ENCODE peak calls at places on chromosome 5, in six cellular contexts. One of them, this sample, is unnamed. For H3K4me1, the result is how much of the 10 kb centered on the place peaks cover.

GRCh38 chr5:54115768-54116403 is 194.5 kb downstream of the ARL15 start:
- DNase-seq in sigmoid colon: no peak
- DNase-seq in HepG2: no peak
- DNase-seq in stomach: no peak
- DNase-seq in transverse colon: no peak
- DNase-seq in A549: no peak
- DNase-seq in this sample: no peak

GRCh38 chr5:171624396-171624795 is 161.2 kb upstream of the SMIM23 start:
- DNase-seq in stomach: no peak
- DNase-seq in sigmoid colon: peak
- DNase-seq in A549: no peak
- DNase-seq in transverse colon: no peak
- DNase-seq in HepG2: no peak
- DNase-seq in this sample: no peak

GRCh38 chr5:127702913-127703575 is at the start of gene CCDC192:
- DNase-seq in A549: no peak
- DNase-seq in HepG2: no peak
- DNase-seq in transverse colon: no peak
- DNase-seq in sigmoid colon: no peak
- DNase-seq in stomach: no peak
- DNase-seq in this sample: no peak

GRCh38 chr5:154478224-154478565 is at the start of gene HAND1:
- DNase-seq in A549: peak
- DNase-seq in stomach: peak
- DNase-seq in transverse colon: peak
- DNase-seq in sigmoid colon: peak
- DNase-seq in HepG2: peak
- DNase-seq in this sample: peak

GRCh38 chr5:129852747-129853352 is 51.4 kb upstream of the CHSY3 start:
- DNase-seq in transverse colon: peak
- DNase-seq in A549: peak
- DNase-seq in HepG2: peak
- DNase-seq in sigmoid colon: peak
- DNase-seq in stomach: peak
- DNase-seq in this sample: peak

GRCh38 chr5:72246239-72246580 is 73.8 kb downstream of the MRPS27 start:
- DNase-seq in sigmoid colon: no peak
- DNase-seq in HepG2: no peak
- DNase-seq in stomach: no peak
- DNase-seq in transverse colon: no peak
- DNase-seq in A549: peak
- DNase-seq in this sample: no peak

GRCh38 chr5:19988447-19988846 is 447 bp upstream of the CDH18 start:
- DNase-seq in stomach: no peak
- DNase-seq in A549: no peak
- DNase-seq in transverse colon: no peak
- DNase-seq in sigmoid colon: no peak
- DNase-seq in HepG2: no peak
- DNase-seq in this sample: no peak

GRCh38 chr5:30846171-30846570 is 347.3 kb upstream of the CDH6 start:
- DNase-seq in HepG2: no peak
- DNase-seq in sigmoid colon: no peak
- DNase-seq in transverse colon: no peak
- DNase-seq in A549: no peak
- DNase-seq in stomach: no peak
- DNase-seq in this sample: no peak

GRCh38 chr5:79475174-79475466 is 38.8 kb downstream of the HOMER1 start:
- DNase-seq in stomach: no peak
- DNase-seq in A549: no peak
- DNase-seq in HepG2: no peak
- DNase-seq in sigmoid colon: no peak
- DNase-seq in transverse colon: no peak
- DNase-seq in this sample: no peak

GRCh38 chr5:130270786-130271185 is 366.5 kb downstream of the CHSY3 start:
- DNase-seq in HepG2: no peak
- DNase-seq in stomach: no peak
- DNase-seq in A549: no peak
- DNase-seq in sigmoid colon: no peak
- DNase-seq in transverse colon: no peak
- DNase-seq in this sample: no peak

GRCh38 chr5:124839371-124839998 is 93.0 kb upstream of the ZNF608 start:
- DNase-seq in transverse colon: no peak
- DNase-seq in HepG2: no peak
- DNase-seq in stomach: no peak
- DNase-seq in A549: no peak
- DNase-seq in sigmoid colon: no peak
- DNase-seq in this sample: no peak

GRCh38 chr5:54895816-54896341 is 89.5 kb downstream of the ESM1 start:
- DNase-seq in transverse colon: no peak
- DNase-seq in stomach: peak
- DNase-seq in HepG2: peak
- DNase-seq in A549: peak
- DNase-seq in sigmoid colon: no peak
- DNase-seq in this sample: no peak

GRCh38 chr5:115132465-115132864 is 37.2 kb downstream of the TRIM36 start:
- DNase-seq in A549: no peak
- DNase-seq in sigmoid colon: no peak
- DNase-seq in HepG2: no peak
- DNase-seq in transverse colon: no peak
- DNase-seq in stomach: no peak
- DNase-seq in this sample: no peak

GRCh38 chr5:171367424-171368370 is 20.0 kb upstream of the NPM1 start:
- DNase-seq in stomach: no peak
- DNase-seq in transverse colon: no peak
- DNase-seq in HepG2: no peak
- DNase-seq in A549: no peak
- DNase-seq in sigmoid colon: no peak
- DNase-seq in this sample: no peak

GRCh38 chr5:74643160-74643562 is 2.6 kb upstream of the ENC1 start:
- DNase-seq in HepG2: peak
- DNase-seq in sigmoid colon: no peak
- DNase-seq in stomach: no peak
- DNase-seq in transverse colon: no peak
- DNase-seq in A549: no peak
- DNase-seq in this sample: no peak

GRCh38 chr5:144131256-144131655 is 39.2 kb downstream of the YIPF5 start:
- DNase-seq in stomach: no peak
- DNase-seq in HepG2: no peak
- DNase-seq in transverse colon: no peak
- DNase-seq in A549: no peak
- DNase-seq in sigmoid colon: no peak
- DNase-seq in this sample: no peak

GRCh38 chr5:40503438-40503837 is 176.3 kb upstream of the PTGER4 start:
- DNase-seq in stomach: no peak
- DNase-seq in HepG2: no peak
- DNase-seq in sigmoid colon: no peak
- DNase-seq in A549: no peak
- DNase-seq in transverse colon: peak
- DNase-seq in this sample: no peak

GRCh38 chr5:67047180-67047579 is 149.4 kb downstream of the CD180 start:
- DNase-seq in sigmoid colon: peak
- DNase-seq in HepG2: no peak
- DNase-seq in stomach: peak
- DNase-seq in A549: no peak
- DNase-seq in transverse colon: peak
- DNase-seq in this sample: no peak

GRCh38 chr5:135669416-135669815 is 90.6 kb upstream of the CXCL14 start:
- DNase-seq in A549: no peak
- DNase-seq in transverse colon: no peak
- DNase-seq in sigmoid colon: no peak
- DNase-seq in stomach: no peak
- DNase-seq in HepG2: no peak
- DNase-seq in this sample: no peak

GRCh38 chr5:74947961-74948613 is 81.9 kb upstream of the FAM169A start:
- DNase-seq in HepG2: no peak
- DNase-seq in A549: no peak
- DNase-seq in transverse colon: no peak
- DNase-seq in stomach: no peak
- DNase-seq in sigmoid colon: no peak
- DNase-seq in this sample: no peak

GRCh38 chr5:31664566-31664965 is 25.6 kb downstream of the PDZD2 start:
- DNase-seq in transverse colon: no peak
- DNase-seq in sigmoid colon: no peak
- DNase-seq in stomach: no peak
- DNase-seq in A549: peak
- DNase-seq in HepG2: peak
- DNase-seq in this sample: no peak

GRCh38 chr5:14700478-14701436 is 36.2 kb downstream of the OTULIN start:
- DNase-seq in HepG2: no peak
- DNase-seq in transverse colon: no peak
- DNase-seq in A549: no peak
- DNase-seq in sigmoid colon: no peak
- DNase-seq in stomach: no peak
- DNase-seq in this sample: no peak

GRCh38 chr5:34660444-34660843 is 4.3 kb downstream of the RAI14 start:
- DNase-seq in transverse colon: no peak
- DNase-seq in sigmoid colon: no peak
- DNase-seq in stomach: no peak
- DNase-seq in HepG2: no peak
- DNase-seq in A549: no peak
- DNase-seq in this sample: no peak

GRCh38 chr5:125198270-125198974 is 452.0 kb upstream of the ZNF608 start:
- DNase-seq in transverse colon: peak
- DNase-seq in sigmoid colon: peak
- DNase-seq in stomach: peak
- DNase-seq in A549: no peak
- DNase-seq in HepG2: no peak
- DNase-seq in this sample: peak

GRCh38 chr5:96015709-96016108 is 54.1 kb upstream of the ELL2 start:
- DNase-seq in sigmoid colon: no peak
- DNase-seq in stomach: no peak
- DNase-seq in transverse colon: no peak
- DNase-seq in A549: no peak
- DNase-seq in HepG2: no peak
- DNase-seq in this sample: no peak

GRCh38 chr5:135356522-135357318 is 42.3 kb downstream of the MACROH2A1 start:
- DNase-seq in HepG2: no peak
- DNase-seq in stomach: peak
- DNase-seq in sigmoid colon: peak
- DNase-seq in transverse colon: peak
- DNase-seq in A549: no peak
- DNase-seq in this sample: peak

GRCh38 chr5:62780230-62780629 is 201.6 kb downstream of the LRRC70 start:
- DNase-seq in stomach: no peak
- DNase-seq in A549: no peak
- DNase-seq in sigmoid colon: no peak
- DNase-seq in transverse colon: no peak
- DNase-seq in HepG2: no peak
- DNase-seq in this sample: no peak

GRCh38 chr5:65483474-65484346 is 2.0 kb upstream of the ADAMTS6 start:
- DNase-seq in transverse colon: no peak
- DNase-seq in stomach: no peak
- DNase-seq in sigmoid colon: no peak
- DNase-seq in HepG2: peak
- DNase-seq in A549: no peak
- DNase-seq in this sample: no peak

GRCh38 chr5:127588368-127588767 is 60.5 kb upstream of the CTXN3 start:
- DNase-seq in HepG2: no peak
- DNase-seq in transverse colon: no peak
- DNase-seq in stomach: no peak
- DNase-seq in A549: no peak
- DNase-seq in sigmoid colon: no peak
- DNase-seq in this sample: no peak

GRCh38 chr5:131538177-131538593 is 96.8 kb downstream of the RAPGEF6 start:
- DNase-seq in sigmoid colon: no peak
- DNase-seq in transverse colon: no peak
- DNase-seq in A549: no peak
- DNase-seq in stomach: no peak
- DNase-seq in HepG2: peak
- DNase-seq in this sample: no peak

GRCh38 chr5:31218978-31219377 is 25.5 kb downstream of the CDH6 start:
- DNase-seq in A549: no peak
- DNase-seq in transverse colon: peak
- DNase-seq in sigmoid colon: no peak
- DNase-seq in HepG2: peak
- DNase-seq in stomach: no peak
- DNase-seq in this sample: no peak

GRCh38 chr5:80793354-80793753 is 138.6 kb upstream of the DHFR start:
- DNase-seq in transverse colon: no peak
- DNase-seq in stomach: no peak
- DNase-seq in sigmoid colon: no peak
- DNase-seq in A549: no peak
- DNase-seq in HepG2: no peak
- DNase-seq in this sample: no peak

GRCh38 chr5:31106742-31107546 is 86.5 kb upstream of the CDH6 start:
- DNase-seq in transverse colon: no peak
- DNase-seq in sigmoid colon: no peak
- DNase-seq in stomach: no peak
- DNase-seq in HepG2: no peak
- DNase-seq in A549: no peak
- DNase-seq in this sample: no peak

GRCh38 chr5:158340608-158341007 is 481.7 kb upstream of the CLINT1 start:
- DNase-seq in sigmoid colon: no peak
- DNase-seq in HepG2: no peak
- DNase-seq in A549: no peak
- DNase-seq in stomach: no peak
- DNase-seq in transverse colon: no peak
- DNase-seq in this sample: no peak
- H3K4me1 ChIP-seq in sigmoid colon: under half
- H3K4me1 ChIP-seq in HepG2: under half
- H3K4me1 ChIP-seq in A549: under half
- H3K4me1 ChIP-seq in stomach: under half
- H3K4me1 ChIP-seq in transverse colon: under half
- H3K4me1 ChIP-seq in this sample: under half

DNA sequence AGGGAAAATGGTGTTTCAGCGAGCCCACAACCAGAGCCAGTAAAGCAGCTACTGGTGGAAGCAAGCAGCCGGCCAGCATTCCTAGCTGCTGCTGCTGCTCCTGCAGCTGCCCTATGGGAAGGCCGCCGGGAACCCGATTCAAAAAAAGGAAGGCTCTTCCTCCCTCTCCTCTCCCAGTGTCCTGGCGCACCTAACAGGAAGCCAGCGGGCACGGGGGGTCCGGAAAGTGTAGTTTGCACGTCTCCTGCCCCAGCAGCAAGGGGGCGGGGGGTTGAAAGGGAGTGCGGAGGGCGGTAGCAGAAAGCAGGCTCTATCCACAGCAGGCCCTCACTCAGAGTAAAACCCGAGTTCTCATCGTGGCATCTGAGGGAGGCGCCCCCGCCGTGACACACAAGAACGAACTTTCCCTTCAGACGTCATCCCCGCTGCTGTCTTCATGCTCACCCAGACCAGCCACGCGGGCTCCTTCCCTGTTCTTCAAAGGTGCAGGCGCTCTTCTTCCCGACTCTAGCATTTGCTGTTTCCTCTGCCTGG is 16.5 kb downstream of the GRXCR2 start:
- DNase-seq in A549: no peak
- DNase-seq in HepG2: peak
- DNase-seq in transverse colon: peak
- DNase-seq in sigmoid colon: peak
- DNase-seq in stomach: peak
- DNase-seq in this sample: peak
- TF ChIP-seq CTCF in A549: no peak
- TF ChIP-seq CTCF in HepG2: no peak
- TF ChIP-seq CTCF in transverse colon: no peak
- TF ChIP-seq CTCF in sigmoid colon: no peak
- TF ChIP-seq CTCF in stomach: no peak
- TF ChIP-seq CTCF in this sample: no peak

GRCh38 chr5:369151-369939 is 47.8 kb downstream of the AHRR start:
- DNase-seq in sigmoid colon: peak
- DNase-seq in transverse colon: peak
- DNase-seq in HepG2: no peak
- DNase-seq in A549: no peak
- DNase-seq in stomach: no peak
- DNase-seq in this sample: peak
- TF ChIP-seq POLR2A in sigmoid colon: no peak
- TF ChIP-seq POLR2A in transverse colon: no peak
- TF ChIP-seq POLR2A in HepG2: no peak
- TF ChIP-seq POLR2A in A549: no peak
- TF ChIP-seq POLR2A in stomach: no peak
- TF ChIP-seq POLR2A in this sample: no peak

GRCh38 chr5:119275146-119275872 is 80.5 kb upstream of the TNFAIP8 start:
- DNase-seq in sigmoid colon: no peak
- DNase-seq in transverse colon: no peak
- DNase-seq in stomach: no peak
- DNase-seq in HepG2: no peak
- DNase-seq in A549: no peak
- DNase-seq in this sample: no peak
- H3K4me1 ChIP-seq in sigmoid colon: under half
- H3K4me1 ChIP-seq in transverse colon: under half
- H3K4me1 ChIP-seq in stomach: half or more
- H3K4me1 ChIP-seq in HepG2: under half
- H3K4me1 ChIP-seq in A549: half or more
- H3K4me1 ChIP-seq in this sample: under half

This sample was measured in Peyer's patch.